ENCODE peak calls at places on chromosomes 13 and 19, in seven cellular contexts. D is SK-N-SH, L is neural progenitor cell, T is GM23338, N is GM23248, A is hepatocyte, V is HCT116. K is an unnamed sample. For H3K36me3, the result is how much of the 10 kb centered on the place peaks cover.

GRCh38 chr19:56637976-56638555 is 4.9 kb upstream of the SMIM17 start:
- DNase-seq in L (peak), A (peak), T (peak), N (peak), V (no peak), D (no peak), K (peak)

GRCh38 chr13:114131581-114132418 is 623 bp downstream of the RASA3 start:
- DNase-seq in D (peak), L (peak), T (peak), V (no peak), A (no peak), N (peak), K (no peak)

GRCh38 chr13:74135306-74136088 is 1.3 kb upstream of the KLF12 start:
- DNase-seq in L (peak), V (no peak), D (peak), N (peak), T (peak), A (peak), K (peak)

GRCh38 chr13:49985129-49985528 is 11.7 kb upstream of the TRIM13 start:
- DNase-seq in V (no peak), L (no peak), N (no peak), A (no peak), T (no peak), D (no peak), K (no peak)

GRCh38 chr19:51439021-51439465 is 19.2 kb downstream of the SIGLEC8 start:
- DNase-seq in D (no peak), T (peak), N (peak), L (peak), V (no peak), A (no peak), K (peak)

GRCh38 chr13:45004096-45004495 is 14.8 kb downstream of the GPALPP1 start:
- DNase-seq in A (no peak), L (no peak), D (no peak), N (no peak), T (no peak), V (no peak), K (no peak)

GRCh38 chr13:94677799-94678198 is 34.5 kb downstream of the SOX21 start:
- DNase-seq in D (no peak), N (no peak), T (peak), V (no peak), L (peak), A (no peak), K (no peak)

GRCh38 chr13:25584975-25585374 is 213.2 kb downstream of the ATP8A2 start:
- DNase-seq in L (no peak), V (no peak), T (no peak), N (no peak), A (no peak), D (no peak), K (no peak)

GRCh38 chr13:111217661-111218060 is 102.6 kb downstream of the ARHGEF7 start:
- DNase-seq in D (no peak), V (no peak), N (no peak), T (no peak), A (no peak), L (no peak), K (no peak)

GRCh38 chr19:51808333-51808986 is 13.5 kb downstream of the FPR3 start:
- DNase-seq in A (no peak), T (no peak), L (no peak), V (no peak), N (peak), D (peak), K (peak)

GRCh38 chr13:25117312-25117711 is 21.4 kb downstream of the PABPC3 start:
- DNase-seq in T (no peak), L (no peak), N (no peak), V (no peak), A (no peak), D (no peak), K (no peak)

GRCh38 chr13:59673301-59673700 is 490.4 kb downstream of the DIAPH3 start:
- DNase-seq in A (no peak), N (no peak), V (no peak), L (peak), D (no peak), T (no peak), K (no peak)

GRCh38 chr13:91017031-91017668 is 330.3 kb upstream of the MIR17HG start:
- DNase-seq in V (peak), D (peak), L (peak), N (peak), T (peak), A (peak), K (peak)

GRCh38 chr13:75299206-75299605 is 182.8 kb downstream of the TBC1D4 start:
- DNase-seq in N (no peak), V (no peak), D (no peak), A (no peak), T (no peak), L (peak), K (no peak)

GRCh38 chr19:14089662-14090508 is 666 bp downstream of the SAMD1 start:
- DNase-seq in L (peak), V (no peak), D (peak), T (peak), A (peak), N (peak), K (peak)
- H3K36me3 ChIP-seq in L (under half), V (under half), D (under half), T (under half), A (under half), N (under half), K (under half)

DNA sequence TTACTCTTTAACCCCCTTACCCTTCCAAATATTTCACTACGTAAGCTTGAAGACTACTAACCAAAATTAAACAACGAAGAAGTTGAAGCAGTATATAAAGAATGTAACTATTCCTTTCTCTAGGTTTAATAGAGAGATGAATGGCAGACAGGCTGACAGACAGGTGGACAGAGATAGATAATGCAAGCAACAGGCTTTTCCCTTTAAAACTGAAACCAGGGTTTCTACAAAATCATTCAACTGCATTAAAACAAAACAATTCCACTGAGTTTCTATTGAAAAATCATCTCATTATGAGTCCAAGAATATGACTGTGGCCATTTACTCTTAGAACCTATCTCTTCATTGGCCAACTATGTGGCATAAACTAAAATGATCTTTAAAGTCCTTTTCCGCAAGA is 15.2 kb downstream of the LNX2 start:
- DNase-seq in A (no peak), T (no peak), L (no peak), V (no peak), N (no peak), D (no peak), K (no peak)
- TF ChIP-seq EZH2phosphoT487 in A (no peak), T (no peak), L (no peak), V (no peak), N (no peak), D (no peak), K (no peak)

GRCh38 chr19:47197141-47197540 is 33.9 kb downstream of the BBC3 start:
- DNase-seq in T (no peak), L (no peak), N (no peak), V (no peak), D (no peak), A (no peak), K (no peak)

GRCh38 chr19:47190167-47190727 is 40.8 kb downstream of the BBC3 start:
- DNase-seq in A (peak), V (peak), N (peak), T (no peak), L (no peak), D (peak), K (peak)

GRCh38 chr19:47200530-47200929 is 30.5 kb downstream of the BBC3 start:
- DNase-seq in V (no peak), N (no peak), T (no peak), A (no peak), L (no peak), D (no peak), K (no peak)

GRCh38 chr19:47195462-47195861 is 35.5 kb downstream of the BBC3 start:
- DNase-seq in L (no peak), A (no peak), N (no peak), D (no peak), V (no peak), T (no peak), K (no peak)
- H3K36me3 ChIP-seq in L (under half), A (under half), N (under half), D (under half), V (under half), T (under half), K (under half)

GRCh38 chr19:10655457-10656312 is 1.5 kb downstream of the ILF3 start:
- DNase-seq in V (no peak), D (peak), T (peak), N (peak), A (peak), L (peak), K (peak)
- TF ChIP-seq EZH2phosphoT487 in V (no peak), D (no peak), T (no peak), N (no peak), A (no peak), L (no peak), K (no peak)

GRCh38 chr13:35252536-35253205 is 223.8 kb downstream of the MAB21L1 start:
- DNase-seq in V (no peak), D (no peak), L (no peak), T (no peak), A (no peak), N (no peak), K (no peak)
- H3K36me3 ChIP-seq in V (under half), D (under half), L (under half), T (under half), A (under half), N (under half), K (under half)